ENCODE peak calls at places on chromosomes 1 and 21, in six cellular contexts. I is head of caudate nucleus; V is ACHN; P is NCI-H1092 treated with DMSO at 0.1 percent for 48 hours; G is stimulated activated CD4-positive, alpha-beta T cell treated with anti-CD3 and anti-CD28 coated beads, Interleukin-12 subunit alpha, Interleukin-12 subunit beta, amount 100 ng/mL, for 48 hours; J is nucleus accumbens. H is an unnamed sample.

GRCh38 chr1:209227941-209228340 is 355.6 kb upstream of the CAMK1G start:
- DNase-seq in I (no peak), G (no peak), J (no peak), P (no peak), V (no peak), H (no peak)

GRCh38 chr1:209609403-209610377 is 26.2 kb downstream of the CAMK1G start:
- DNase-seq in J (peak), G (no peak), I (peak), V (no peak), P (no peak), H (no peak)

GRCh38 chr1:89310505-89310904 is 37.8 kb upstream of the GBP5 start:
- DNase-seq in V (peak), G (no peak), J (no peak), I (no peak), P (no peak), H (no peak)

GRCh38 chr1:118075116-118075515 is 109.9 kb downstream of the SPAG17 start:
- DNase-seq in I (no peak), P (no peak), V (no peak), G (no peak), J (no peak), H (no peak)

GRCh38 chr1:227952374-227953021 is 4.8 kb upstream of the WNT9A start:
- DNase-seq in P (no peak), J (no peak), G (no peak), V (no peak), I (no peak), H (no peak)

GRCh38 chr1:175612286-175612685 is 131.1 kb downstream of the TNR start:
- DNase-seq in I (no peak), G (no peak), P (no peak), J (no peak), V (no peak), H (no peak)

GRCh38 chr1:184504012-184504694 is 117.3 kb downstream of the C1orf21 start:
- DNase-seq in J (no peak), P (peak), V (no peak), I (no peak), G (no peak), H (no peak)

GRCh38 chr1:41862411-41863221 is 56.1 kb downstream of the HIVEP3 start:
- DNase-seq in I (peak), G (peak), V (peak), P (no peak), J (peak), H (peak)

GRCh38 chr1:208821939-208822338 is 577.8 kb upstream of the PLXNA2 start:
- DNase-seq in P (no peak), I (no peak), G (no peak), V (no peak), J (no peak), H (no peak)

GRCh38 chr1:107993920-107994319 is 28.9 kb upstream of the VAV3 start:
- DNase-seq in P (no peak), I (peak), J (peak), G (no peak), V (no peak), H (no peak)

GRCh38 chr1:180632326-180633088 is 685 bp downstream of the XPR1 start:
- DNase-seq in I (peak), V (peak), G (no peak), P (peak), J (no peak), H (peak)

GRCh38 chr1:9413877-9414213 is 121.2 kb downstream of the SPSB1 start:
- DNase-seq in J (no peak), P (no peak), I (no peak), V (peak), G (no peak), H (no peak)

GRCh38 chr1:204077979-204078696 is 5.2 kb downstream of the SOX13 start:
- DNase-seq in J (peak), P (peak), G (no peak), V (no peak), I (peak), H (no peak)

GRCh38 chr21:27643326-27643725 is 676.4 kb upstream of the ADAMTS5 start:
- DNase-seq in G (no peak), P (no peak), I (no peak), J (no peak), V (no peak), H (no peak)

GRCh38 chr21:38259665-38260064 is 2.9 kb downstream of the KCNJ15 start:
- DNase-seq in V (no peak), G (no peak), J (no peak), P (no peak), I (no peak), H (no peak)

GRCh38 chr1:10901091-10901893 is 104.8 kb upstream of the CASZ1 start:
- DNase-seq in V (no peak), G (no peak), I (no peak), P (no peak), J (no peak), H (no peak)

GRCh38 chr1:17776426-17776825 is 21.3 kb downstream of the ACTL8 start:
- DNase-seq in P (no peak), V (no peak), I (no peak), G (no peak), J (no peak), H (no peak)

GRCh38 chr1:116482490-116482889 is 88.3 kb downstream of the CD58 start:
- DNase-seq in G (no peak), I (no peak), P (no peak), J (no peak), V (no peak), H (no peak)